ENCODE peak calls at places on chromosome 22, in five cellular contexts. One of them, this sample, is unnamed.

GRCh38 chr22:18050065-18050464 is 25.7 kb upstream of the MICAL3 start:
- DNase-seq in lower lobe of right lung: no peak
- DNase-seq in brain microvascular endothelial cell: no peak
- DNase-seq in type B pancreatic cell: no peak
- DNase-seq in PC-3: no peak
- DNase-seq in this sample: no peak

GRCh38 chr22:41742918-41743317 is 43.6 kb downstream of the MEI1 start:
- DNase-seq in lower lobe of right lung: no peak
- DNase-seq in brain microvascular endothelial cell: no peak
- DNase-seq in type B pancreatic cell: no peak
- DNase-seq in PC-3: no peak
- DNase-seq in this sample: no peak

GRCh38 chr22:19168088-19168890 is 10.2 kb downstream of the SLC25A1 start:
- DNase-seq in lower lobe of right lung: no peak
- DNase-seq in brain microvascular endothelial cell: no peak
- DNase-seq in type B pancreatic cell: no peak
- DNase-seq in PC-3: no peak
- DNase-seq in this sample: no peak

GRCh38 chr22:17980638-17981051 is 43.7 kb downstream of the MICAL3 start:
- DNase-seq in lower lobe of right lung: peak
- DNase-seq in brain microvascular endothelial cell: no peak
- DNase-seq in type B pancreatic cell: no peak
- DNase-seq in PC-3: no peak
- DNase-seq in this sample: no peak

GRCh38 chr22:49244466-49245420 is 582.9 kb downstream of the BRD1 start:
- DNase-seq in lower lobe of right lung: no peak
- DNase-seq in brain microvascular endothelial cell: no peak
- DNase-seq in type B pancreatic cell: peak
- DNase-seq in PC-3: no peak
- DNase-seq in this sample: no peak

GRCh38 chr22:28884754-28885375 is 1.5 kb downstream of the ZNRF3 start:
- DNase-seq in lower lobe of right lung: no peak
- DNase-seq in brain microvascular endothelial cell: no peak
- DNase-seq in type B pancreatic cell: no peak
- DNase-seq in PC-3: peak
- DNase-seq in this sample: no peak

GRCh38 chr22:40183029-40183581 is 5.4 kb downstream of the TNRC6B start:
- DNase-seq in lower lobe of right lung: no peak
- DNase-seq in brain microvascular endothelial cell: peak
- DNase-seq in type B pancreatic cell: no peak
- DNase-seq in PC-3: peak
- DNase-seq in this sample: peak

GRCh38 chr22:50599816-50600454 is 658 bp upstream of the MAPK8IP2 start:
- DNase-seq in lower lobe of right lung: no peak
- DNase-seq in brain microvascular endothelial cell: no peak
- DNase-seq in type B pancreatic cell: no peak
- DNase-seq in PC-3: peak
- DNase-seq in this sample: no peak

GRCh38 chr22:50274311-50274710 is 4.1 kb upstream of the MAPK11 start:
- DNase-seq in lower lobe of right lung: no peak
- DNase-seq in brain microvascular endothelial cell: peak
- DNase-seq in type B pancreatic cell: no peak
- DNase-seq in PC-3: peak
- DNase-seq in this sample: peak

GRCh38 chr22:26852176-26852575 is 194.8 kb downstream of the MIAT start:
- DNase-seq in lower lobe of right lung: no peak
- DNase-seq in brain microvascular endothelial cell: no peak
- DNase-seq in type B pancreatic cell: no peak
- DNase-seq in PC-3: no peak
- DNase-seq in this sample: no peak

GRCh38 chr22:45842141-45842831 is 134.7 kb downstream of the WNT7B start:
- DNase-seq in lower lobe of right lung: no peak
- DNase-seq in brain microvascular endothelial cell: no peak
- DNase-seq in type B pancreatic cell: no peak
- DNase-seq in PC-3: no peak
- DNase-seq in this sample: peak

GRCh38 chr22:26592368-26593015 is 2.6 kb upstream of the TPST2 start:
- DNase-seq in lower lobe of right lung: no peak
- DNase-seq in brain microvascular endothelial cell: no peak
- DNase-seq in type B pancreatic cell: no peak
- DNase-seq in PC-3: no peak
- DNase-seq in this sample: no peak

GRCh38 chr22:19109198-19110063 is 12.8 kb downstream of the DGCR2 start:
- DNase-seq in lower lobe of right lung: no peak
- DNase-seq in brain microvascular endothelial cell: no peak
- DNase-seq in type B pancreatic cell: no peak
- DNase-seq in PC-3: no peak
- DNase-seq in this sample: no peak

DNA sequence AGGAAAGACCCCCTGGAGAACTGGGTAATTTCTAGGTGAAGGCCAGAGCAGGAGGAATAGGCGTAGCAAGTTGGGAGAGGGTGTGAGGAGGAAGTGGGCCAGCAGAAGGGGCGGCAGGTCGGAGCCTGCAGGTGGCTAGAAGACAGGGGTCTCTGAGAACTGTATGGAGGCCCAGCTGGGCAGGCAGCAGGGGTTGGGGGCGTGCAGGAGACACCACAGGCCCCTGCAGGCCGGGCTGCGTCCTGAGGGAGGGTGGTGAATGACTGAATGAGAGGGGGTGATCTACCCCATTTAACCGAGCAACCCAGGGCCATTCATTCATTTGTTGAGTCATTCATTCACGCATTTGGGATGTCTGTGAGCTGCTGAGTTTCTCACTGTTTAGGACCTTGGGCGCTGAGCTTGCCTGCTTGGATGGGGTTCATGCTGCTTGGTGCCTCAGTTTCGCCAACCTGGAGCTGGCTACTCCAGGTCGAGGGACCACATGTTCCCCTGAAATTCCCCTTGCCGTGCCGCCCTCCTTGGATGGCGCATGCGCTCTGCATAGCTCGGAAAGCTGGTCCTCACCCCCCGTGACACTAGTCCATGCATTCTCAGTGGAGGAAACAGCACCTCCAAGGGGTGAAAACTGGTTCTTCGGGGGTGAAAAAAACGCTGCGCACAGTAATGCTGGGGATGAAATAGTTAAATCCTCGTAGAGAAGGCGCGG is 15.6 kb downstream of the MPPED1 start:
- DNase-seq in lower lobe of right lung: peak
- DNase-seq in brain microvascular endothelial cell: no peak
- DNase-seq in type B pancreatic cell: no peak
- DNase-seq in PC-3: no peak
- DNase-seq in this sample: no peak
- TF ChIP-seq CTCF in lower lobe of right lung: no peak
- TF ChIP-seq CTCF in brain microvascular endothelial cell: no peak
- TF ChIP-seq CTCF in type B pancreatic cell: peak
- TF ChIP-seq CTCF in PC-3: no peak
- TF ChIP-seq CTCF in this sample: no peak

GRCh38 chr22:42905217-42905616 is 48.1 kb upstream of the ARFGAP3 start:
- DNase-seq in lower lobe of right lung: no peak
- DNase-seq in brain microvascular endothelial cell: no peak
- DNase-seq in type B pancreatic cell: no peak
- DNase-seq in PC-3: no peak
- DNase-seq in this sample: no peak

GRCh38 chr22:42905702-42906183 is 48.7 kb upstream of the ARFGAP3 start:
- DNase-seq in lower lobe of right lung: peak
- DNase-seq in brain microvascular endothelial cell: no peak
- DNase-seq in type B pancreatic cell: no peak
- DNase-seq in PC-3: no peak
- DNase-seq in this sample: no peak

GRCh38 chr22:42904049-42904448 is 47.0 kb upstream of the ARFGAP3 start:
- DNase-seq in lower lobe of right lung: no peak
- DNase-seq in brain microvascular endothelial cell: no peak
- DNase-seq in type B pancreatic cell: no peak
- DNase-seq in PC-3: no peak
- DNase-seq in this sample: no peak

GRCh38 chr22:42901790-42902508 is 44.9 kb upstream of the ARFGAP3 start:
- DNase-seq in lower lobe of right lung: no peak
- DNase-seq in brain microvascular endothelial cell: no peak
- DNase-seq in type B pancreatic cell: no peak
- DNase-seq in PC-3: no peak
- DNase-seq in this sample: no peak

DNA sequence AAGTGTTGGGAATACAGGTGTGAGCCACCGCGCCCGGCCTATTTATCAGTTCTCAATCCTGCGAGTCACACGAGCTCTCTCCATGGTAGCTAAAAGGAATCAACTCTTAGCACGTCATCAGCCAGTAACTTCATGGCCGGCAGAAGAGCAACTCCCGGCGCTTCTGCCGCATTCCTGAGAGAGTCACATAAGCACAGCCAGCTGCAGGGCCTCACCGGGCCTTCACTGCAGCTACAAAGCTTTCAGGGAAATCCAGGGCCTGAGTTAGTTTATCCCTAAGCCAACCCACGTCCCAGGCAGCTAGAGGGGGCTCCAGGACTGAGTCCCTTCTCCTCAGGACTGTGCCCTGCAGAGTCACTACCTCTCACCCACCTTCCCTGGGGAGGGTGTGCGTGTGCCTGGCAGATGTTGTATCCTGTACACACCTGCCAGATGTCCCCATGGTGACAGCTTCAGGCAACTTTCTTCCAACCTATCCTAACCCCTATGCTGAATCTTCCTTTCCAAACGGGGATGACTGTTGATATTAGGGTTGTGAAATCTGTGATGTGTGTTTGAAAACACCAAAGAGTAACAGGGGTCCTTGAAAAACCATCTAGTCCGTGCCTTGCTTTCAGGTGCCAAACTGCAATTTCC is 45.9 kb upstream of the ARFGAP3 start:
- DNase-seq in lower lobe of right lung: no peak
- DNase-seq in brain microvascular endothelial cell: no peak
- DNase-seq in type B pancreatic cell: no peak
- DNase-seq in PC-3: no peak
- DNase-seq in this sample: no peak
- TF ChIP-seq CTCF in lower lobe of right lung: no peak
- TF ChIP-seq CTCF in brain microvascular endothelial cell: peak
- TF ChIP-seq CTCF in type B pancreatic cell: no peak
- TF ChIP-seq CTCF in PC-3: no peak
- TF ChIP-seq CTCF in this sample: no peak

DNA sequence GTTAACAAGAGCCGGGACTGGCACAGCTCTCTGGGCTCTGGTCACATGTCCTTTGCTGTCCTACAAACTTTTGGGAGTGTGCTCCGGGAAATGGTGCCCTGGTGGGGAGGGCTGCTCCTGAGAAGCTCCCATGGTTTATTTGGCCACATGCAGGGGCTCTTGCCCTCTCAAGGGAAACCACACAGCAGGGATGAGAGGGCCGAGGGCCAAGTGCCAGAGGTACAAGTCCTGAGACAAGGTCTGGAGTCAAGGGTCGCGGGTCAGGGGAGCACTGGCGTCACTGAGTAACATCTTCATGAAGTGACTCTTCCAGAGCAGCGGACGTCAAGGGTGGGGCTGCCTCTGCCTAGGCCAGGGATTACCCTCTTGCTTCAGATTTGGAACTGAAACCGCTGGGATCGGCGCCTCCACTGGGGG is 1160.6 kb downstream of the TBC1D22A start:
- DNase-seq in lower lobe of right lung: no peak
- DNase-seq in brain microvascular endothelial cell: no peak
- DNase-seq in type B pancreatic cell: no peak
- DNase-seq in PC-3: no peak
- DNase-seq in this sample: no peak
- TF ChIP-seq CTCF in lower lobe of right lung: no peak
- TF ChIP-seq CTCF in brain microvascular endothelial cell: no peak
- TF ChIP-seq CTCF in type B pancreatic cell: no peak
- TF ChIP-seq CTCF in PC-3: no peak
- TF ChIP-seq CTCF in this sample: no peak

GRCh38 chr22:37220543-37220968 is 8.3 kb upstream of the SSTR3 start:
- DNase-seq in lower lobe of right lung: no peak
- DNase-seq in brain microvascular endothelial cell: no peak
- DNase-seq in type B pancreatic cell: no peak
- DNase-seq in PC-3: no peak
- DNase-seq in this sample: no peak

GRCh38 chr22:37223965-37224551 is 11.8 kb upstream of the SSTR3 start:
- DNase-seq in lower lobe of right lung: no peak
- DNase-seq in brain microvascular endothelial cell: no peak
- DNase-seq in type B pancreatic cell: no peak
- DNase-seq in PC-3: no peak
- DNase-seq in this sample: no peak

GRCh38 chr22:37222440-37222971 is 10.2 kb upstream of the SSTR3 start:
- DNase-seq in lower lobe of right lung: no peak
- DNase-seq in brain microvascular endothelial cell: no peak
- DNase-seq in type B pancreatic cell: no peak
- DNase-seq in PC-3: no peak
- DNase-seq in this sample: no peak

GRCh38 chr22:37219534-37219933 is 7.3 kb upstream of the SSTR3 start:
- DNase-seq in lower lobe of right lung: no peak
- DNase-seq in brain microvascular endothelial cell: no peak
- DNase-seq in type B pancreatic cell: no peak
- DNase-seq in PC-3: no peak
- DNase-seq in this sample: no peak

DNA sequence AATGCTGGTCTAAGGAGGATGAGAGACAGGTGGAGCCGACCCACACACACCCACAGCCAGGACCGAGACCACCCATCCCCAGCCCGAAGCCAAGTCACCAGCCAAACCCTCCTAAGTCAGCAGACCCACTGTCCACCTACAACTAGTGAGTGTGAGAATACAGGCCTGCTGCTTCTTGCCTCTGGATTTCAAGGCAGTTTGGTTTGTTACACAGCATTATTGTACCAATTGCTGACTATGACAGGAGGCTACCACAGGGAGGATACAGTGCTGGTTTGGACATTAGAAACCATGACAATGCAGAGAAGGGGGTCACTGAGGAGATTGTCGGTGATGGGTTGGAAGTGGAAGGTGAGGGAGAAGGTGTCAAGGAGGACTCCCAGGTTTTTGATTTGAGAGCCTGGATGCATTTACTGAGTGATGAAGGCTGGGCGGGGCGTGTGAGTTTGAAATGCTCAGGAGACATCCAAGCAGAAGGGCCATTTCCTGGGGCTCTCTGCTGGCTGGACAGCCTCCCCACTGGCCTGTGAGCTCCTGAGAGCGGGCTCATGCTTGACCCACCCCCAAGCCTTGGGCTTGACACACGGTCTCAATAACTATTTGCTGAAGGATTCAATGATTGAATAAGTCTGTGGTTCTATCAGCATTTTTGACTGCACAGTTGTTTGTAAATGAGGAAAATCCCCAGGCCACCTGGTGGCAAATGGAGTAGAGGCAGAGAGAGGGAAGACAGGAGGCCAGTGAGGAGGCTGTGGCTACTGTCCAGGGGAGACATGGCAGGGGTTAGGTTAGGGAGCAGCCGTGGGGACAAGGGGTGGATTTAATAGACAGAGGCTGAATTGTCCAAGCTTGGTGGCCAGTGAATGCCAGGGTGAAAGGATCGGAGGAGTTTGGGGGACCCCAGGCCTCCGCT is 9.4 kb upstream of the SSTR3 start:
- DNase-seq in lower lobe of right lung: no peak
- DNase-seq in brain microvascular endothelial cell: no peak
- DNase-seq in type B pancreatic cell: no peak
- DNase-seq in PC-3: no peak
- DNase-seq in this sample: no peak
- TF ChIP-seq CTCF in lower lobe of right lung: no peak
- TF ChIP-seq CTCF in brain microvascular endothelial cell: no peak
- TF ChIP-seq CTCF in type B pancreatic cell: no peak
- TF ChIP-seq CTCF in PC-3: no peak
- TF ChIP-seq CTCF in this sample: peak

This sample was measured in HFFc6.